ENCODE peak calls at places on chromosomes 13 and 19, in eight cellular contexts. M is AG10803; H is aorta; E is CD4-positive, CD25-positive, alpha-beta regulatory T cell; Y is esophagus muscularis mucosa; O is Caco-2; U is prostate gland; N is tibial artery. C is an unnamed sample.

GRCh38 chr19:7349231-7349591 is 474 bp downstream of the ARHGEF18 start:
- DNase-seq in M (no peak), H (peak), E (no peak), Y (no peak), O (no peak), U (no peak), N (no peak), C (peak)

GRCh38 chr19:46493236-46494114 is 2.2 kb downstream of the PNMA8B start:
- DNase-seq in M (no peak), H (peak), E (no peak), Y (no peak), O (no peak), U (no peak), N (no peak), C (no peak)

GRCh38 chr19:19860756-19861390 is 4.8 kb upstream of the ZNF253 start:
- DNase-seq in M (no peak), H (no peak), E (peak), Y (no peak), O (no peak), U (no peak), N (no peak), C (no peak)

GRCh38 chr13:29434217-29434940 is 161.1 kb downstream of the SLC7A1 start:
- DNase-seq in M (no peak), H (no peak), E (no peak), Y (no peak), O (no peak), U (no peak), N (no peak), C (peak)

GRCh38 chr13:24802074-24802473 is 38.1 kb downstream of the RNF17 start:
- DNase-seq in M (peak), H (no peak), E (no peak), Y (no peak), O (no peak), U (no peak), N (no peak), C (no peak)

GRCh38 chr13:93689333-93689732 is 462.7 kb downstream of the GPC6 start:
- DNase-seq in M (peak), H (no peak), E (no peak), Y (no peak), O (no peak), U (no peak), N (no peak), C (no peak)

GRCh38 chr19:35945121-35945792 is 9.1 kb downstream of the LRFN3 start:
- DNase-seq in M (no peak), H (no peak), E (no peak), Y (no peak), O (no peak), U (no peak), N (no peak), C (no peak)

GRCh38 chr13:114309806-114310410 is 4.4 kb upstream of the CHAMP1 start:
- DNase-seq in M (no peak), H (no peak), E (no peak), Y (no peak), O (no peak), U (no peak), N (no peak), C (no peak)

GRCh38 chr19:3748965-3749364 is 12.5 kb downstream of the APBA3 start:
- DNase-seq in M (no peak), H (no peak), E (no peak), Y (no peak), O (no peak), U (no peak), N (no peak), C (no peak)

GRCh38 chr19:53389591-53390377 is 5.2 kb upstream of the ZNF765 start:
- DNase-seq in M (no peak), H (no peak), E (no peak), Y (no peak), O (no peak), U (no peak), N (no peak), C (no peak)

GRCh38 chr19:17339088-17339741 is 1.9 kb downstream of the GTPBP3 start:
- DNase-seq in M (no peak), H (peak), E (no peak), Y (no peak), O (no peak), U (no peak), N (no peak), C (peak)

GRCh38 chr13:52173373-52173772 is 14.0 kb upstream of the NEK3 start:
- DNase-seq in M (no peak), H (no peak), E (no peak), Y (no peak), O (no peak), U (no peak), N (no peak), C (no peak)

GRCh38 chr19:15702590-15702930 is 25.3 kb upstream of the OR10H2 start:
- DNase-seq in M (peak), H (peak), E (no peak), Y (peak), O (peak), U (peak), N (peak), C (peak)

GRCh38 chr19:10288662-10289166 is 1.0 kb upstream of the ICAM5 start:
- DNase-seq in M (no peak), H (no peak), E (no peak), Y (no peak), O (peak), U (no peak), N (no peak), C (peak)

GRCh38 chr13:26184791-26185250 is 37.3 kb downstream of the RNF6 start:
- DNase-seq in M (peak), H (no peak), E (peak), Y (no peak), O (peak), U (peak), N (peak), C (peak)

GRCh38 chr19:40805258-40805868 is 6.4 kb downstream of the EGLN2 start:
- DNase-seq in M (no peak), H (no peak), E (no peak), Y (no peak), O (no peak), U (peak), N (no peak), C (no peak)

GRCh38 chr19:44808463-44809371 is at the start of gene BCAM:
- DNase-seq in M (peak), H (peak), E (no peak), Y (no peak), O (peak), U (peak), N (peak), C (no peak)

GRCh38 chr19:30406220-30406944 is 34.2 kb downstream of the ZNF536 start:
- DNase-seq in M (peak), H (no peak), E (no peak), Y (peak), O (peak), U (no peak), N (no peak), C (peak)

GRCh38 chr19:5048727-5049553 is 80.0 kb downstream of the KDM4B start:
- DNase-seq in M (peak), H (peak), E (no peak), Y (no peak), O (no peak), U (no peak), N (peak), C (no peak)

GRCh38 chr19:4878491-4878968 is 11.1 kb upstream of the PLIN3 start:
- DNase-seq in M (no peak), H (no peak), E (no peak), Y (no peak), O (no peak), U (no peak), N (no peak), C (no peak)

GRCh38 chr13:97223711-97224461 is 1.8 kb downstream of the MBNL2 start:
- DNase-seq in M (peak), H (peak), E (no peak), Y (no peak), O (peak), U (peak), N (peak), C (peak)

GRCh38 chr19:41699231-41699967 is 9.0 kb upstream of the CEACAM5 start:
- DNase-seq in M (no peak), H (peak), E (no peak), Y (peak), O (peak), U (peak), N (no peak), C (no peak)

GRCh38 chr19:51094696-51095279 is 12.1 kb upstream of the KLK14 start:
- DNase-seq in M (no peak), H (peak), E (no peak), Y (no peak), O (peak), U (no peak), N (no peak), C (peak)

GRCh38 chr13:43127103-43127817 is 103.9 kb downstream of the DNAJC15 start:
- DNase-seq in M (no peak), H (no peak), E (no peak), Y (peak), O (no peak), U (no peak), N (no peak), C (no peak)

GRCh38 chr19:18699403-18700054 is 16.0 kb downstream of the CRTC1 start:
- DNase-seq in M (no peak), H (no peak), E (no peak), Y (no peak), O (no peak), U (no peak), N (no peak), C (no peak)

GRCh38 chr19:23283925-23284324 is 33.7 kb upstream of the ZNF724 start:
- DNase-seq in M (peak), H (peak), E (peak), Y (peak), O (peak), U (no peak), N (peak), C (peak)

GRCh38 chr19:6387372-6387771 is 5.6 kb downstream of the GTF2F1 start:
- DNase-seq in M (no peak), H (no peak), E (no peak), Y (no peak), O (no peak), U (no peak), N (no peak), C (no peak)

GRCh38 chr19:18173572-18174294 is at the start of gene IFI30:
- DNase-seq in M (no peak), H (peak), E (peak), Y (no peak), O (peak), U (peak), N (peak), C (peak)

GRCh38 chr19:743168-743687 is 7.7 kb upstream of the MISP start:
- DNase-seq in M (no peak), H (no peak), E (no peak), Y (no peak), O (peak), U (no peak), N (no peak), C (peak)

GRCh38 chr13:42760949-42761348 is 20.4 kb upstream of the FAM216B start:
- DNase-seq in M (no peak), H (no peak), E (no peak), Y (no peak), O (no peak), U (no peak), N (no peak), C (no peak)

GRCh38 chr19:38247734-38248268 is 8.4 kb downstream of the PPP1R14A start:
- DNase-seq in M (peak), H (no peak), E (no peak), Y (no peak), O (no peak), U (no peak), N (no peak), C (no peak)

GRCh38 chr13:26839682-26840081 is 79.1 kb upstream of the GPR12 start:
- DNase-seq in M (no peak), H (no peak), E (no peak), Y (no peak), O (no peak), U (peak), N (no peak), C (no peak)

GRCh38 chr19:58558623-58559274 is 338 bp upstream of the UBE2M start:
- DNase-seq in M (peak), H (peak), E (peak), Y (peak), O (peak), U (peak), N (peak), C (peak)

GRCh38 chr13:46905249-46905648 is 8.4 kb upstream of the HTR2A start:
- DNase-seq in M (peak), H (no peak), E (no peak), Y (no peak), O (no peak), U (no peak), N (no peak), C (peak)

GRCh38 chr19:13744179-13744578 is 20.1 kb upstream of the MRI1 start:
- DNase-seq in M (no peak), H (no peak), E (no peak), Y (no peak), O (no peak), U (no peak), N (no peak), C (no peak)

GRCh38 chr19:13742756-13743155 is 21.6 kb upstream of the MRI1 start:
- DNase-seq in M (no peak), H (no peak), E (no peak), Y (no peak), O (no peak), U (no peak), N (no peak), C (no peak)

GRCh38 chr19:13738073-13738472 is 26.2 kb upstream of the MRI1 start:
- DNase-seq in M (no peak), H (no peak), E (no peak), Y (no peak), O (no peak), U (no peak), N (no peak), C (no peak)

GRCh38 chr19:13747098-13747453 is 17.2 kb upstream of the MRI1 start:
- DNase-seq in M (no peak), H (no peak), E (no peak), Y (no peak), O (no peak), U (no peak), N (no peak), C (no peak)

GRCh38 chr19:13741893-13742292 is 22.4 kb upstream of the MRI1 start:
- DNase-seq in M (no peak), H (no peak), E (no peak), Y (no peak), O (no peak), U (no peak), N (no peak), C (no peak)
- H3K4me3 ChIP-seq in M (no peak), H (no peak), E (no peak), Y (no peak), O (no peak), U (no peak), N (no peak), C (no peak)

GRCh38 chr13:39596176-39596575 is 6.8 kb downstream of the LHFPL6 start:
- DNase-seq in M (no peak), H (no peak), E (no peak), Y (no peak), O (no peak), U (no peak), N (no peak), C (no peak)

GRCh38 chr13:39600766-39601165 is 2.2 kb downstream of the LHFPL6 start:
- DNase-seq in M (no peak), H (peak), E (no peak), Y (no peak), O (peak), U (no peak), N (peak), C (no peak)

GRCh38 chr13:39597828-39598227 is 5.2 kb downstream of the LHFPL6 start:
- DNase-seq in M (peak), H (no peak), E (no peak), Y (no peak), O (no peak), U (no peak), N (no peak), C (no peak)

GRCh38 chr13:39599842-39600241 is 3.2 kb downstream of the LHFPL6 start:
- DNase-seq in M (peak), H (no peak), E (no peak), Y (no peak), O (no peak), U (no peak), N (no peak), C (no peak)

DNA sequence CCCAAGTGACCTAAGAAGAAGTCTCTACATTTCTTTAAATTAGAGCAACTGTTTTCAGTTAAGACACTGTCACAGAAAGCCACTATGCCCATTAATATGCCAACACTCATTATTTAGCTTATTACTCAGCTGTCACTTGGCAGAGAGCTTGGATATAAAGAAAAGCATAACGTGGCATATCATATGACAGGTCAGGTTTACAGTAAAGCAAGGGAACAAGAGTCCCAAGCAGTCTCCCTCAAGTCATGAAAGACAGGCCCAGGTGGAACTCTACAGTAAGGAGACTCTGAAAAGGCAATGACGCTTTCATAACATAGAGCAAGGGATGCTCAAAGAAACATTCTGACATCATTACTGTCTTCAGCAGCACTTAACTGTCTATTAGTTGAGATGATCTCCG is 6.3 kb downstream of the LHFPL6 start:
- DNase-seq in M (no peak), H (no peak), E (no peak), Y (no peak), O (no peak), U (no peak), N (no peak), C (no peak)
- H3K4me3 ChIP-seq in M (no peak), H (no peak), E (no peak), Y (no peak), O (no peak), U (no peak), N (no peak), C (no peak)

DNA sequence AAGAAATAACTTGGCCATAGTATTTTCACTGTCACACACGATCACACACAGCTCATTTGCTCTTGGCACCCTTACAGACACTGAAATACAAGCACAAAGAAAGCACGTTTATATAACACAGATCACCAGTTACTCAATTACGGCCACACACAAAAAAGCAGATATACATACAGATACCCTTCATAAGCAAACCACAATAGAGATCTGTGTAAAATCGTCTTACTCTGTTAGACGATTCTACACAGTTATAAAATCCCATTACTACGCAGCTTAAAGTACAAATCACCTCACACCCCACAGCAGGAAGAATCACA is 661 bp upstream of the ZNF420 start:
- DNase-seq in M (no peak), H (no peak), E (no peak), Y (no peak), O (no peak), U (no peak), N (no peak), C (no peak)
- H3K4me3 ChIP-seq in M (peak), H (peak), E (peak), Y (peak), O (peak), U (peak), N (peak), C (peak)

GRCh38 chr19:2722541-2723344 is 1.6 kb upstream of the DIRAS1 start:
- DNase-seq in M (peak), H (peak), E (no peak), Y (no peak), O (no peak), U (no peak), N (peak), C (no peak)

GRCh38 chr19:2721570-2722540 is 683 bp upstream of the DIRAS1 start:
- DNase-seq in M (no peak), H (no peak), E (no peak), Y (no peak), O (no peak), U (no peak), N (no peak), C (no peak)

GRCh38 chr19:2719232-2719735 is 1.9 kb downstream of the DIRAS1 start:
- DNase-seq in M (no peak), H (no peak), E (no peak), Y (no peak), O (no peak), U (no peak), N (no peak), C (no peak)

GRCh38 chr19:2719910-2720776 is 1.0 kb downstream of the DIRAS1 start:
- DNase-seq in M (peak), H (no peak), E (no peak), Y (no peak), O (no peak), U (no peak), N (no peak), C (no peak)

GRCh38 chr19:2720777-2721569 is at the start of gene DIRAS1:
- DNase-seq in M (no peak), H (no peak), E (no peak), Y (no peak), O (no peak), U (no peak), N (no peak), C (no peak)
- H3K4me3 ChIP-seq in M (peak), H (no peak), E (no peak), Y (peak), O (peak), U (peak), N (peak), C (no peak)

DNA sequence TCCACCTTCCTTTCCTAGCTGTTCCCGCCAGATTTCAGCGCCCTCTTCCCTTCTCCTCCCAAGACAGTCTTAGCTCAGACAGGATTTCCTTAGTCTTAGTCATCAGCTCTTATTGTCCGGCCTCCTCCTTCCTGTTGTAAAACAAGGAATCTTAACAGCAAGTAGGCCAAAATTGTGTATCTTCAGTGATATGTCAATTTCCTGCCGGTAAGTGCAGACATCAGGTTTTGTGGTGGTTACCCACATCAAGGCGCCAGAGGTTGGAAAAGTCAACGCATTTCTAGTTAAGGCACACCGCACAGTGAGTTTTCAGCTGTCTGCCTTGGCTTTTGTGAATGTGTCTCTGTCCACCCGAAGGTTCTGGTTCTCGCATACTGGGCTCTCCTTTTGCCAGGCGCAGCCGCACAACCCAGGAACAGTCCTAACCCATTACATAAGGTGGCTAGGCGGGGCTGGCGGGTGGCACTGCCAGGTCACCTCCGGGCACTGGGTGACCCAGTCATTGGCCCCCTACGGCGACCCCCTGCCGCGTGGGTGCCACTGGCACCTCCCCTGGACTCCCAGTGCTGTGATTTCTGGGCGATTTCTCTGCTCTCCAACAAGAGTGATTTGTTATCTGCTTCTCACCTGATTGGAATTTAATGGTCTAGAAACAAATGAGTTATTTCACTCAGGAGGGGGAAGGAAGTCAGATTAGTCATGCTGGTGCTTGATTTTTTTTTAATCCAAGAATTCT is 12.9 kb downstream of the COL4A2 start:
- DNase-seq in M (peak), H (peak), E (no peak), Y (no peak), O (no peak), U (no peak), N (no peak), C (no peak)
- H3K4me3 ChIP-seq in M (no peak), H (no peak), E (no peak), Y (peak), O (no peak), U (no peak), N (no peak), C (no peak)

DNA sequence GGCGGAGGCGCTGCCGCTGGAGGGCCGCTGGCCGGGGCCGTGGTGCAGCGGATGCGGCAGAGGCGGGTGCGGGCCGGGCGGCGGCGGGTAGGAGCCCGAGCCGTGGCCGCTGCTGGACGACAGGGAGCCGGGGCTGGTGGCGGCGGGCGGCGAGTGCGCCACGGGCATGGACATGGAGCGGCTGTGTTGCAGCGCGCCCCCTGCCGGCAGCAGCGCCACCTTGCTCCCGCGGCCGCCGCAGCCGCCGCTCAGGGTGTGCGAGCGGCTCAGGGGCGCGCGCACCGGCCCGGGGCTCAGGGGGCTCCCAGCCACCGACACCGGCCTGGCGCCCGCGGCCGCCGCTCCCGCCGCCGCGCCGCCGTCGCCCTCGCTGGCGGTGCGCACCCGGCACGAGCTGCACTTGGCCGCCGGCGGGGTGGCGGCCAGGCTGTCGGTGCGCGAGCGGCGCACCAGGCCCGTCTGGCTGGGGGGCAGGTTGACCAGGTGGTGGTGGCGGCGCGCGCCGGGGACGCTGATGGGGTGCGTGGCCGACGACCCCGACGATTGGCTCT is 1.7 kb downstream of the IRS2 start:
- DNase-seq in M (peak), H (peak), E (peak), Y (peak), O (peak), U (peak), N (peak), C (no peak)
- H3K4me3 ChIP-seq in M (peak), H (peak), E (peak), Y (peak), O (peak), U (peak), N (peak), C (no peak)

GRCh38 chr13:100235311-100235901 is 146.5 kb downstream of the PCCA start:
- DNase-seq in M (peak), H (no peak), E (no peak), Y (no peak), O (peak), U (peak), N (no peak), C (peak)
- H3K4me3 ChIP-seq in M (no peak), H (no peak), E (no peak), Y (no peak), O (no peak), U (no peak), N (no peak), C (no peak)